ENCODE peak calls at places on chromosome 15, in nine cellular contexts. U, O, Q, P, W, D, G, H and B are unnamed samples.

GRCh38 chr15:89364341-89364740 is 29.7 kb upstream of the POLG start:
- DNase-seq in U (no peak), O (no peak), Q (no peak), P (no peak), W (peak; percentile 48), D (no peak), G (no peak), H (no peak), B (no peak)

GRCh38 chr15:42891569-42891968 is 29.0 kb downstream of the TTBK2 start:
- DNase-seq in U (no peak), O (peak; percentile 13), Q (peak; percentile 17), P (no peak), W (no peak), D (no peak), G (no peak), H (no peak), B (no peak)

GRCh38 chr15:63156086-63156707 is 1.1 kb downstream of the RPS27L start:
- DNase-seq in U (no peak), O (peak; percentile 36), Q (no peak), P (no peak), W (no peak), D (no peak), G (no peak), H (no peak), B (no peak)

GRCh38 chr15:33360876-33361275 is 50.1 kb downstream of the RYR3 start:
- DNase-seq in U (peak; percentile 32), O (no peak), Q (no peak), P (no peak), W (no peak), D (no peak), G (no peak), H (no peak), B (no peak)

GRCh38 chr15:75649848-75650247 is 2.1 kb downstream of the SNX33 start:
- DNase-seq in U (no peak), O (no peak), Q (no peak), P (peak; percentile 15), W (no peak), D (no peak), G (no peak), H (no peak), B (no peak)

GRCh38 chr15:90086868-90087268 is 15.4 kb downstream of the IDH2 start:
- DNase-seq in U (no peak), O (peak; percentile 41), Q (no peak), P (no peak), W (no peak), D (peak; percentile 75), G (no peak), H (no peak), B (no peak)

GRCh38 chr15:69129026-69129385 is 31.4 kb upstream of the GLCE start:
- DNase-seq in U (no peak), O (no peak), Q (no peak), P (no peak), W (no peak), D (no peak), G (no peak), H (peak; percentile 74), B (no peak)

GRCh38 chr15:99411234-99411633 is 154.6 kb upstream of the MEF2A start:
- DNase-seq in U (no peak), O (no peak), Q (no peak), P (no peak), W (no peak), D (no peak), G (no peak), H (no peak), B (no peak)

GRCh38 chr15:26771168-26771916 is 1.5 kb downstream of the GABRB3 start:
- DNase-seq in U (peak; percentile 30), O (no peak), Q (no peak), P (peak; percentile 38), W (no peak), D (peak; percentile 93), G (peak; percentile 85), H (no peak), B (no peak)

GRCh38 chr15:96321422-96322391 is 8.8 kb upstream of the NR2F2 start:
- DNase-seq in U (peak; percentile 23), O (peak; percentile 68), Q (peak; percentile 22), P (no peak), W (peak; percentile 29), D (peak; percentile 71), G (peak; percentile 44), H (no peak), B (no peak)

GRCh38 chr15:96324192-96324895 is 6.2 kb upstream of the NR2F2 start:
- DNase-seq in U (no peak), O (peak; percentile 65), Q (peak; percentile 28), P (no peak), W (peak; percentile 52), D (no peak), G (no peak), H (no peak), B (no peak)

GRCh38 chr15:96322401-96323249 is 7.9 kb upstream of the NR2F2 start:
- DNase-seq in U (peak; percentile 32), O (peak; percentile 69), Q (peak; percentile 27), P (no peak), W (peak; percentile 33), D (peak; percentile 85), G (peak; percentile 68), H (no peak), B (no peak)

GRCh38 chr15:96324900-96325299 is 5.6 kb upstream of the NR2F2 start:
- DNase-seq in U (no peak), O (peak; percentile 54), Q (no peak), P (no peak), W (no peak), D (no peak), G (no peak), H (no peak), B (no peak)

DNA sequence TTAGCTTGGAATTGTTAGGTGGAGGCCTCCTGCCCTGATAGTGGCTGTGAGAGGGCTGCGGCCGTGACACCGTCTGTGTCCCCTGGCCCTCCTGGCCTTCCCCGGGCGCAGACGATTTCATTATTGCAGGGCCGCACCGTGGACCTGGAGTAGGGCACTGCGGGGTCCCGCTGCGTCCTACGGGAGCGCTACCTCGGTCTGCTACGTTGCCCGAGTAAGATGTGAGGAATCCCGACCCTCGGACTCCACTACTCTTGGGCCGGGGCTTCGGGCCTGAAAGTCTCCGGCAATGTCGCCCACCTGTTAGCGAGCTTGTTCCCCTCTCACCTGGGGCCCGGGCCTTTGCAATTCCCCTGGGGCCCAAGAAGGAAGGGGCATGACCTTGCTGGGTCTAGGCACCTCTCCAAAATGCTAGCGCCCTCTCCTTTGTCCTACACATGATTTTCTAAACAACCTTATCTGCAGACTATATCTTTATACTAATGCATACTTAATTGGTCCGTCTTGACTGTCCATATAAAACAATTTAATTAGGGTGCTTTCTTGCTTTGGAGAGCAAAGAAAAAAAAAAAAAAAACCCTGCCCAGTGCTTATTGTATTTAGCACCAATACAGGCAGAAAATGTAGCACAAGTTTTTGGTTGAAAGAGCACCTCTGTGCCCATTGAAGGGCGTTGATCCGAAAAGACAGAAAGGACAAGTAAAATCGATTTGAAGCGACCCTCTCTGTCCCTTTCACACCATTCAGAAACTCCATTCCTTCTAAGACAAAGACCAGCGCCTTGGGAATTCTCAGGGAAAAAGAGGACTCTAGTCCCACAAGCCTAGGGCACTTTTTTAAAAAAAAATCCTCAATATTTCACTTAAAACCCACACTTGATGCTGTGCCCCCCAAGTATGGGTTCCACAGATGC is 7.0 kb upstream of the NR2F2 start:
- DNase-seq in U (no peak), O (peak; percentile 25), Q (no peak), P (no peak), W (no peak), D (peak; percentile 68), G (peak; percentile 69), H (no peak), B (no peak)
- H3K27ac ChIP-seq in U (peak overlapping the region; percentile 88), O (peak overlapping the region; percentile 87), Q (peak overlapping the region; percentile 85), P (peak overlapping the region; percentile 82), W (peak overlapping the region; percentile 96), D (no peak overlapping the region), G (peak overlapping the region; percentile 94), H (peak overlapping the region; percentile 82), B (no peak overlapping the region)

DNA sequence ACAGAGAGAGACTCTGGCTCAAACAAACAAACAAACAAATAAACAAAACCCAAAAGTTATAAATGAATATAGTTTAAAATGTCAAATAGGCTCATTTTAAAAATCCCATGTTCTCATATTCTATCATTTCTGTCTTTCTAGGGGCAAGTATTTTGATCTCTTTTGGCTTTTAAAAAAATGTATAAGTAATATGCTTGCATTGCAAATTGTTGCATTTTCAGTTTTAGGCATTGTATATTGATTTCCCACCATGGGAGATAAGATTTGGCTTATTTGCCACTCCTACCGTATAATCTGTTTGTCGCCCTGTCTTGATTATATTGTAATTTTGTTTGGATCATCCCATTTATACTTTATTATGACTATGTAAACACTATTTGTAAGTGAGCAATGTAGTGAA is 70.6 kb downstream of the PIAS1 start:
- DNase-seq in U (no peak), O (no peak), Q (no peak), P (no peak), W (no peak), D (no peak), G (no peak), H (no peak), B (no peak)
- H3K27ac ChIP-seq in U (no peak overlapping the region), O (no peak overlapping the region), Q (no peak overlapping the region), P (no peak overlapping the region), W (no peak overlapping the region), D (no peak overlapping the region), G (no peak overlapping the region), H (no peak overlapping the region), B (no peak overlapping the region)

GRCh38 chr15:66651198-66651597 is 50.8 kb upstream of the SMAD6 start:
- DNase-seq in U (no peak), O (no peak), Q (no peak), P (no peak), W (no peak), D (no peak), G (no peak), H (no peak), B (no peak)

GRCh38 chr15:66648588-66648987 is 53.4 kb upstream of the SMAD6 start:
- DNase-seq in U (no peak), O (no peak), Q (no peak), P (no peak), W (no peak), D (no peak), G (no peak), H (no peak), B (no peak)

GRCh38 chr15:66651913-66652642 is 50.0 kb upstream of the SMAD6 start:
- DNase-seq in U (no peak), O (no peak), Q (no peak), P (no peak), W (no peak), D (no peak), G (no peak), H (no peak), B (no peak)

GRCh38 chr15:66649235-66649984 is 52.6 kb upstream of the SMAD6 start:
- DNase-seq in U (no peak), O (no peak), Q (no peak), P (no peak), W (no peak), D (no peak), G (no peak), H (no peak), B (no peak)

GRCh38 chr15:66650433-66650832 is 51.6 kb upstream of the SMAD6 start:
- DNase-seq in U (no peak), O (peak; percentile 12), Q (no peak), P (no peak), W (peak; percentile 75), D (no peak), G (no peak), H (no peak), B (no peak)
- H3K27ac ChIP-seq in U (no peak overlapping the region), O (no peak overlapping the region), Q (no peak overlapping the region), P (no peak overlapping the region), W (no peak overlapping the region), D (no peak overlapping the region), G (no peak overlapping the region), H (no peak overlapping the region), B (no peak overlapping the region)

DNA sequence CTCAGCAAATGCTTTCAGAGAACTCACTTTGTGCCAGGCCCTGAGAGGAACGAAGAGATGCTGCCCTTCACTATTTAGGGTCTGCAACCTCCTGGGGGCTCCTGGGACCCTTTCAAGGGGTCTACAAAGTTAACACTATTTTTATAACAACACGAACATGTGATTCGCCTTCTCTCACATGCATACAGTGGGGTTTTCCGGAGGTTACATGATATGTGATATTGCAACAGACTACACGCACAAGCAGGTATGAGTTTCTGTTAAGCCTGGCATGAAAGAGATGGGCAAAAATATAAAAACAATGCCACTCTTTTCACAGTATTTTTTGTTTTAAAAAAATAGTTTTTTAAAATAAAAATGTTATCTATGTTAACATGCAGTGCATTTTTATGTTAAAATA is 10.3 kb downstream of the STARD5 start:
- DNase-seq in U (no peak), O (no peak), Q (no peak), P (no peak), W (no peak), D (no peak), G (no peak), H (no peak), B (no peak)
- H3K27ac ChIP-seq in U (peak overlapping the region; percentile 89), O (peak overlapping the region; percentile 50), Q (no peak overlapping the region), P (peak overlapping the region; percentile 50), W (peak overlapping the region; percentile 66), D (no peak overlapping the region), G (no peak overlapping the region), H (peak overlapping the region; percentile 68), B (peak overlapping the region; percentile 48)